ENCODE peak calls at places on chromosomes 12 and 14, in seven cellular contexts. B, H, V, G, O, P and Q are unnamed samples.

GRCh38 chr12:121983546-121984205 is 38.0 kb upstream of the BCL7A start:
- DNase-seq in B (no peak), H (no peak), V (no peak), G (no peak), O (no peak), P (peak), Q (no peak)

GRCh38 chr12:18492372-18493025 is 231.2 kb downstream of the PIK3C2G start:
- DNase-seq in B (no peak), H (no peak), V (peak), G (no peak), O (no peak), P (peak), Q (no peak)

GRCh38 chr12:88062464-88062863 is 33.3 kb upstream of the C12orf50 start:
- DNase-seq in B (no peak), H (no peak), V (no peak), G (no peak), O (no peak), P (no peak), Q (no peak)

GRCh38 chr14:69980457-69981414 is 101.5 kb downstream of the SMOC1 start:
- DNase-seq in B (no peak), H (no peak), V (peak), G (no peak), O (no peak), P (no peak), Q (no peak)

GRCh38 chr14:66910306-66910705 is 278.9 kb upstream of the GARIN2 start:
- DNase-seq in B (no peak), H (no peak), V (no peak), G (no peak), O (no peak), P (no peak), Q (no peak)

GRCh38 chr14:100623961-100624360 is 36.7 kb upstream of the BEGAIN start:
- DNase-seq in B (peak), H (no peak), V (no peak), G (peak), O (peak), P (no peak), Q (peak)

GRCh38 chr12:93415723-93416464 is 25.9 kb downstream of the UBE2N start:
- DNase-seq in B (no peak), H (no peak), V (no peak), G (no peak), O (no peak), P (peak), Q (no peak)

GRCh38 chr14:24813089-24813815 is 179.3 kb upstream of the GZMB start:
- DNase-seq in B (no peak), H (no peak), V (no peak), G (no peak), O (no peak), P (no peak), Q (no peak)

GRCh38 chr12:12019881-12020280 is 50.9 kb upstream of the BCL2L14 start:
- DNase-seq in B (no peak), H (no peak), V (peak), G (no peak), O (peak), P (no peak), Q (no peak)

GRCh38 chr12:122123051-122123760 is 44.6 kb downstream of the MLXIP start:
- DNase-seq in B (peak), H (peak), V (peak), G (peak), O (peak), P (peak), Q (peak)

GRCh38 chr12:116650585-116650984 is 87.3 kb downstream of the SPRING1 start:
- DNase-seq in B (no peak), H (no peak), V (no peak), G (no peak), O (no peak), P (no peak), Q (no peak)

GRCh38 chr14:71113376-71113775 is 206.1 kb downstream of the PCNX1 start:
- DNase-seq in B (no peak), H (no peak), V (peak), G (no peak), O (no peak), P (peak), Q (no peak)

GRCh38 chr12:49909826-49910225 is 6.1 kb upstream of the FAIM2 start:
- DNase-seq in B (peak), H (no peak), V (peak), G (no peak), O (peak), P (peak), Q (no peak)

GRCh38 chr14:86781111-86781510 is 1211.9 kb downstream of the GALC start:
- DNase-seq in B (no peak), H (no peak), V (no peak), G (no peak), O (no peak), P (no peak), Q (no peak)

GRCh38 chr12:7832059-7832696 is 40.5 kb downstream of the SLC2A14 start:
- DNase-seq in B (no peak), H (no peak), V (peak), G (no peak), O (peak), P (peak), Q (no peak)

GRCh38 chr12:5872745-5873144 is 72.3 kb downstream of the ANO2 start:
- DNase-seq in B (no peak), H (no peak), V (no peak), G (no peak), O (peak), P (no peak), Q (no peak)

GRCh38 chr12:56629459-56630179 is 507 bp downstream of the BAZ2A start:
- DNase-seq in B (peak), H (peak), V (peak), G (peak), O (peak), P (peak), Q (peak)

GRCh38 chr12:79327465-79327864 is 363.3 kb downstream of the PAWR start:
- DNase-seq in B (no peak), H (no peak), V (peak), G (no peak), O (no peak), P (no peak), Q (no peak)

GRCh38 chr14:100070310-100070709 is 5.1 kb downstream of the EVL start:
- DNase-seq in B (no peak), H (no peak), V (no peak), G (no peak), O (no peak), P (no peak), Q (no peak)

GRCh38 chr12:94587266-94588241 is 62.8 kb downstream of the TMCC3 start:
- DNase-seq in B (no peak), H (no peak), V (no peak), G (peak), O (no peak), P (no peak), Q (no peak)

GRCh38 chr14:63045234-63045611 is at the start of gene KCNH5:
- DNase-seq in B (peak), H (no peak), V (peak), G (peak), O (peak), P (peak), Q (peak)

GRCh38 chr12:47991592-47991991 is 12.7 kb downstream of the COL2A1 start:
- DNase-seq in B (no peak), H (no peak), V (no peak), G (no peak), O (no peak), P (no peak), Q (no peak)

GRCh38 chr12:88553941-88554658 is 26.2 kb downstream of the KITLG start:
- DNase-seq in B (no peak), H (no peak), V (peak), G (no peak), O (no peak), P (peak), Q (no peak)

GRCh38 chr12:27486986-27487385 is 37.0 kb upstream of the PPFIBP1 start:
- DNase-seq in B (no peak), H (no peak), V (no peak), G (no peak), O (no peak), P (no peak), Q (no peak)

GRCh38 chr14:76138758-76139723 is 12.7 kb upstream of the GPATCH2L start:
- DNase-seq in B (no peak), H (no peak), V (no peak), G (no peak), O (peak), P (no peak), Q (no peak)

GRCh38 chr12:61412209-61412608 is 848.0 kb upstream of the USP15 start:
- DNase-seq in B (no peak), H (no peak), V (peak), G (no peak), O (no peak), P (no peak), Q (no peak)

GRCh38 chr14:67738740-67739504 is 37.2 kb downstream of the RDH12 start:
- DNase-seq in B (no peak), H (peak), V (peak), G (peak), O (no peak), P (peak), Q (peak)

GRCh38 chr12:124888203-124888602 is 24.5 kb upstream of the SCARB1 start:
- DNase-seq in B (no peak), H (no peak), V (no peak), G (no peak), O (no peak), P (peak), Q (no peak)

GRCh38 chr14:20652996-20653975 is 11.8 kb upstream of the OR6S1 start:
- DNase-seq in B (no peak), H (no peak), V (peak), G (no peak), O (peak), P (peak), Q (no peak)

GRCh38 chr12:64674367-64674922 is 64.2 kb downstream of the RASSF3 start:
- DNase-seq in B (no peak), H (no peak), V (no peak), G (no peak), O (no peak), P (no peak), Q (peak)

GRCh38 chr14:31326111-31326510 is 94.2 kb downstream of the HEATR5A start:
- DNase-seq in B (no peak), H (no peak), V (peak), G (no peak), O (no peak), P (peak), Q (no peak)

GRCh38 chr12:67991158-67991557 is 1.9 kb downstream of the IFNG-AS1 start:
- DNase-seq in B (no peak), H (peak), V (no peak), G (no peak), O (no peak), P (no peak), Q (peak)

GRCh38 chr12:64618953-64619590 is 8.8 kb downstream of the RASSF3 start:
- DNase-seq in B (no peak), H (no peak), V (peak), G (no peak), O (peak), P (peak), Q (no peak)

GRCh38 chr12:27274706-27275105 is 30.6 kb downstream of the STK38L start:
- DNase-seq in B (no peak), H (no peak), V (no peak), G (no peak), O (no peak), P (no peak), Q (no peak)

GRCh38 chr12:27319394-27319793 is 13.2 kb upstream of the BMAL2 start:
- DNase-seq in B (no peak), H (no peak), V (peak), G (no peak), O (no peak), P (peak), Q (no peak)

GRCh38 chr14:99789581-99789980 is 3.6 kb upstream of the EML1 start:
- DNase-seq in B (no peak), H (no peak), V (no peak), G (no peak), O (no peak), P (no peak), Q (no peak)

GRCh38 chr12:75959506-75959905 is 72.1 kb downstream of the PHLDA1 start:
- DNase-seq in B (no peak), H (no peak), V (no peak), G (no peak), O (no peak), P (no peak), Q (no peak)

GRCh38 chr12:75961878-75962277 is 69.7 kb downstream of the PHLDA1 start:
- DNase-seq in B (no peak), H (no peak), V (no peak), G (no peak), O (no peak), P (no peak), Q (no peak)

GRCh38 chr12:75960086-75960910 is 71.3 kb downstream of the PHLDA1 start:
- DNase-seq in B (no peak), H (no peak), V (no peak), G (no peak), O (peak), P (no peak), Q (no peak)

GRCh38 chr12:75960954-75961661 is 70.5 kb downstream of the PHLDA1 start:
- DNase-seq in B (no peak), H (no peak), V (no peak), G (no peak), O (no peak), P (no peak), Q (no peak)

DNA sequence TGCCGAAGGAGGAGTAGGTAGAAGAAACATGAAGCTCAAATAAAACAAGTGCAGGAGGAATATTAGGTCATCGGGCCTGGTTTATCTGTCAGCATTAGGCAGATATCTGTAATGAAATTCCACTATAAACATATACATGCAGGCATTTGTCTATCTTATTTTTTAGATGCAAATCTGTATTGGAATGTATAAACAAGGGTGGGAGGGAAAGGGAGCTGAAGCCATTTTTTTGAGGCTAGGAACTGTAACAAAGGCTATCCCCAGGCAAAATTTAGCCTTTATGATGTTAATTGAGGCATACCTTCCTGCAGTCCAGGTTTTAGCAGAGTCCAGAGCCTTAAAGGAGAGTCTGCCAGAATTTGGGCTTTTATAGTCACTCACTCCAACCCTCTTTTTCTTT is 72.5 kb downstream of the PHLDA1 start:
- DNase-seq in B (no peak), H (no peak), V (no peak), G (no peak), O (no peak), P (no peak), Q (no peak)
- H3K4me3 ChIP-seq in B (no peak), H (no peak), V (no peak), G (no peak), O (no peak), P (no peak), Q (no peak)

DNA sequence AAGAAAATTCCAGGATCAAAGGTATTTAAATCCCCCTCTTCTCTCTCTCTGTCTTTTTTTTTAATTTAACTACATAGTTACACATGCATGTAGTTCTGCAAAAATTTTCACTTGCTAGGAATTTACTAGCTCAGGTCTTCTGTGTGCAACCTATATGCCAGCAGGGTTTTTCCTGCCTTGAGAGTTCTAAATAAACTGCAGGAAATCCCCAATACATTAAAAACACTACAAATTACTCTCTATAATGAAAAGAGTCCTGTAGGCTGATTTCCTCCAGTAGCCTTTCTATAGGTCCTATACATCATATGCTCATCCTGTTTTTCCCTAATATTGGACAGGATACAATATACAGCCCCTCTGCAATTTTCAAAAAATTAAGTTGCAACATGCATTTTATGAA is 27.7 kb upstream of the ATXN7L3B start:
- DNase-seq in B (no peak), H (no peak), V (no peak), G (no peak), O (no peak), P (no peak), Q (no peak)
- H3K4me3 ChIP-seq in B (no peak), H (no peak), V (no peak), G (no peak), O (no peak), P (no peak), Q (no peak)

GRCh38 chr14:77140937-77141591 is 527 bp downstream of the ZDHHC22 start:
- DNase-seq in B (no peak), H (no peak), V (peak), G (no peak), O (peak), P (peak), Q (no peak)

GRCh38 chr14:77142289-77142814 is 761 bp upstream of the ZDHHC22 start:
- DNase-seq in B (no peak), H (no peak), V (no peak), G (no peak), O (peak), P (no peak), Q (no peak)

GRCh38 chr14:77140343-77140936 is 1.2 kb downstream of the ZDHHC22 start:
- DNase-seq in B (no peak), H (no peak), V (no peak), G (no peak), O (peak), P (no peak), Q (no peak)

GRCh38 chr14:77143071-77143470 is 1.5 kb upstream of the ZDHHC22 start:
- DNase-seq in B (no peak), H (no peak), V (no peak), G (no peak), O (no peak), P (no peak), Q (no peak)

DNA sequence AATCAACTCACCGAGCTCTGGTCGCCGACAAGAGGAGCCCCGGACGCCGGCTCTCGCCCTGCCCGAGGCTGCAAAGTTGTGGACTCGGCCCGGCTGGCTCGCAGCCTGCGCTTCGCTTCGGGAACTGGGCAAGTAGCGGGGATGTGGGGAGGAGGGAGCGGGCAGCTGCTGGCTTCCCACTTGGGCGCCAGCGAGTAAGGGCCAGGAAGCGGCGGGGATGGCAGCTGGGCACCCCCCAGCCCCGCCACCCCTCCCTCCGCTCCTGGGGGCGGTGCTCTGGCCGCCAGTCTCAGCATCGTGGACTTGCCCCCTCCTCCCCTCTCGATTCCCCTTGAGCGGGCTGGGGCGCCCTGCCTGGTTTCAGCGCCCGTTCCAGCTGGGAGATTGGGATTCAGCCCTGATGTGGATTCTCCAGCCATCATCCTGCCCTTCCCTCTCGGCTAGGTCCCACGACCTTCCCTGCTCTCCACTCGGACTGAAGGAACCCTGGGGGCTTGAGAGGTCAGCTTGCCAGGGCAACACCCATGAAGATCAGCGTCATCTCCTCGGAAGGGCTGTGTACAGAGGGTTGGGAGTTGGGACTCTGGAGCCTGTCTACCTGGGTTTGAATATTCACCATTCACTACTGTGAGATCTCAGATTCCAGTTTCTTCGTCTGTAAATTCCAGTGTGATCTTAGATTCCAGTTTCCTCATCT is at the start of gene ZDHHC22:
- DNase-seq in B (no peak), H (no peak), V (no peak), G (no peak), O (peak), P (no peak), Q (no peak)
- H3K4me3 ChIP-seq in B (peak), H (no peak), V (no peak), G (peak), O (peak), P (peak), Q (peak)

GRCh38 chr14:91372680-91373495 is 44.7 kb downstream of the CCDC88C start:
- DNase-seq in B (no peak), H (no peak), V (no peak), G (no peak), O (no peak), P (no peak), Q (no peak)

GRCh38 chr14:91373591-91374245 is 43.9 kb downstream of the CCDC88C start:
- DNase-seq in B (no peak), H (no peak), V (no peak), G (no peak), O (no peak), P (no peak), Q (peak)

GRCh38 chr14:91369628-91370445 is 47.8 kb downstream of the CCDC88C start:
- DNase-seq in B (no peak), H (no peak), V (peak), G (no peak), O (no peak), P (no peak), Q (no peak)

GRCh38 chr14:91371011-91371989 is 46.3 kb downstream of the CCDC88C start:
- DNase-seq in B (no peak), H (no peak), V (no peak), G (no peak), O (no peak), P (no peak), Q (no peak)

DNA sequence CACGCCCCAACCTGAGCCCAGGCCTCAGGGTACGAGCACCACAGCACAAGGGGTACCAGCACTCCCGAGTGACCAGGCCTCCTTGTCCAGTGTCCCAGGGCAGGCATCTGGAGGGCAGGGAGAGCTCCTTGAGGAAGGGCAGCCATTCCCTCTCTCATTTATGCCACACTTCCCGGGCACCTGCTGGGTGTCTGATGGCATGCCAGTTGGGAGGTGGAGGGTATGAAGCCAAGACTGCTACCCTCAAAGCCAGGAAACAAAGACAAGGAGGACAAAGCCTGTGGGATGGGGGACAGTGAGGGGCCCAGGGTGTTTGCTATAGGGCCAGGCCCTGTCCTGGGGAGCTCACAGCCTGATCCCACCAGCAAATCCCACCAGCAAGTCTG is 45.6 kb downstream of the CCDC88C start:
- DNase-seq in B (no peak), H (no peak), V (no peak), G (no peak), O (no peak), P (no peak), Q (no peak)
- H3K4me3 ChIP-seq in B (no peak), H (no peak), V (no peak), G (no peak), O (no peak), P (no peak), Q (no peak)

DNA sequence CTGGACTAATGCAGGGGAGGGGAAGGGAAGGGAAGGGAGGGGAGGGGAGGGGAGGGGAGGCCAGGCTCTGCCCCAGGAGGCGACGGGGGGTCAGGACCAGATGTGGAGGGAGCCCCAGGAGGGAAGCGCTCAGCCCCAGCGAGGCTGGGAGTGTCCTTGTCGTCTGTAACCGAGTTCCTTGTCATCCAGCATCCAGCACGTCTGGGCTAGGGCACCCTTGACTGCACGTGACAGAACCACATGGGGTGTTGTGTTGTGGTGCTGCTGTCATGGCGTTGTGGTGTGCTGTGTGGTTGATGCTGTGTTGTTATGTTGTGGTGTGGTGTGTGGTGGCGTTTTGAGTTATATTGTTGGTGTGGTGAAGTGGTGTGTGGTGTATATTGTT is 28.4 kb upstream of the SFSWAP start:
- DNase-seq in B (no peak), H (no peak), V (no peak), G (no peak), O (no peak), P (no peak), Q (no peak)
- H3K4me3 ChIP-seq in B (no peak), H (no peak), V (no peak), G (no peak), O (no peak), P (no peak), Q (no peak)